ENCODE peak calls at places on chromosomes 6 and 20, in nine cellular contexts. Q is left cardiac atrium, H is astrocyte of the spinal cord, W is Kasumi-1, A is HL-60, K is fibroblast of lung, T is pancreas, Z is frontal cortex, I is fibroblast of the aortic adventitia. V is an unnamed sample.

GRCh38 chr20:45337367-45338120 is 10.7 kb downstream of the SDC4 start:
- DNase-seq in Q (peak), H (peak), W (no peak), A (no peak), K (peak), T (peak), Z (no peak), I (peak), V (no peak)

GRCh38 chr20:13068336-13068735 is 59.6 kb downstream of the SPTLC3 start:
- DNase-seq in Q (no peak), H (no peak), W (no peak), A (no peak), K (no peak), T (no peak), Z (no peak), I (no peak), V (no peak)

GRCh38 chr20:25987073-25987927 is 290.6 kb upstream of the ZNF337 start:
- DNase-seq in Q (peak), H (peak), W (no peak), A (peak), K (peak), T (peak), Z (no peak), I (peak), V (no peak)

GRCh38 chr6:110355031-110355430 is 3.1 kb downstream of the METTL24 start:
- DNase-seq in Q (no peak), H (no peak), W (no peak), A (no peak), K (no peak), T (no peak), Z (no peak), I (no peak), V (no peak)

GRCh38 chr6:114569643-114570042 is 226.8 kb upstream of the HS3ST5 start:
- DNase-seq in Q (no peak), H (no peak), W (no peak), A (no peak), K (no peak), T (no peak), Z (no peak), I (no peak), V (no peak)

GRCh38 chr6:28985396-28986164 is 19.5 kb downstream of the ZNF311 start:
- DNase-seq in Q (peak), H (peak), W (peak), A (no peak), K (peak), T (peak), Z (peak), I (peak), V (peak)

GRCh38 chr6:54992789-54993188 is 146.2 kb downstream of the FAM83B start:
- DNase-seq in Q (no peak), H (no peak), W (peak), A (peak), K (no peak), T (no peak), Z (no peak), I (peak), V (no peak)

GRCh38 chr6:52284131-52284459 is 447 bp downstream of the MCM3 start:
- DNase-seq in Q (peak), H (no peak), W (no peak), A (peak), K (peak), T (peak), Z (no peak), I (no peak), V (no peak)

V was measured in D721Med.